ENCODE peak calls at places on chromosome 9, in four cellular contexts. N, Q, O and W are unnamed samples.

GRCh38 chr9:127838375-127839078 is 15.9 kb downstream of the ENG start:
- DNase-seq in N (peak), Q (no peak), O (no peak), W (no peak)

GRCh38 chr9:33211695-33212393 is 28.1 kb upstream of the SPINK4 start:
- DNase-seq in N (peak), O (no peak), Q (no peak), W (peak)

GRCh38 chr9:29393064-29393463 is 1819.8 kb upstream of the C9orf72 start:
- DNase-seq in O (no peak), N (no peak), Q (no peak), W (no peak)

GRCh38 chr9:98429613-98430012 is 174.2 kb upstream of the TBC1D2 start:
- DNase-seq in O (no peak), N (peak), Q (no peak), W (peak)

GRCh38 chr9:95852059-95853032 is 23.1 kb upstream of the ERCC6L2 start:
- DNase-seq in N (peak), Q (no peak), O (no peak), W (peak)

GRCh38 chr9:89605181-89606048 is 603 bp downstream of the GADD45G start:
- DNase-seq in N (peak), Q (peak), O (peak), W (peak)

GRCh38 chr9:79477955-79478751 is 93.6 kb upstream of the TLE4 start:
- DNase-seq in Q (peak), O (peak), N (peak), W (peak)

GRCh38 chr9:16421534-16421933 is 448.9 kb downstream of the BNC2 start:
- DNase-seq in Q (peak), O (no peak), N (peak), W (peak)

GRCh38 chr9:123843703-123844102 is 86.2 kb downstream of the DENND1A start:
- DNase-seq in N (no peak), O (no peak), Q (no peak), W (no peak)

GRCh38 chr9:118637681-118638080 is 731.6 kb downstream of the BRINP1 start:
- DNase-seq in O (no peak), N (no peak), Q (no peak), W (no peak)

GRCh38 chr9:78879324-78880100 is 582.6 kb downstream of the PSAT1 start:
- DNase-seq in O (no peak), Q (no peak), N (no peak), W (no peak)

GRCh38 chr9:96874947-96875459 is 20.7 kb upstream of the ZNF782 start:
- DNase-seq in Q (no peak), O (no peak), N (peak), W (no peak)

GRCh38 chr9:104075801-104076753 is 18.0 kb upstream of the SMC2 start:
- DNase-seq in O (no peak), Q (no peak), N (peak), W (no peak)

GRCh38 chr9:75087279-75087823 is 604 bp downstream of the NMRK1 start:
- DNase-seq in N (peak), O (no peak), Q (no peak), W (peak)

GRCh38 chr9:91727316-91727861 is 222.6 kb downstream of the ROR2 start:
- DNase-seq in Q (peak), O (peak), N (peak), W (peak)

GRCh38 chr9:21789541-21790037 is 12.8 kb upstream of the MTAP start:
- DNase-seq in Q (peak), N (peak), O (no peak), W (peak)

GRCh38 chr9:12699529-12699928 is 6.3 kb downstream of the TYRP1 start:
- DNase-seq in N (peak), O (no peak), Q (no peak), W (peak)

GRCh38 chr9:117714282-117714681 is 10.1 kb downstream of the TLR4 start:
- DNase-seq in N (no peak), O (no peak), Q (peak), W (peak)

GRCh38 chr9:16030513-16031185 is 477.8 kb downstream of the CCDC171 start:
- DNase-seq in O (no peak), Q (no peak), N (peak), W (peak)

GRCh38 chr9:33868430-33869000 is 51.6 kb downstream of the UBE2R2 start:
- DNase-seq in Q (no peak), N (peak), O (no peak), W (no peak)

GRCh38 chr9:129702563-129702962 is 37.1 kb downstream of the PRRX2 start:
- DNase-seq in O (no peak), N (peak), Q (no peak), W (no peak)

GRCh38 chr9:137778914-137779313 is 98.7 kb upstream of the CACNA1B start:
- DNase-seq in N (no peak), Q (no peak), O (no peak), W (no peak)

GRCh38 chr9:136740491-136740890 is 2.2 kb downstream of the LCN10 start:
- DNase-seq in Q (no peak), N (no peak), O (no peak), W (no peak)

GRCh38 chr9:101674165-101674564 is 64.3 kb downstream of the GRIN3A start:
- DNase-seq in Q (no peak), O (no peak), N (no peak), W (no peak)

GRCh38 chr9:18297532-18297872 is 176.5 kb upstream of the ADAMTSL1 start:
- DNase-seq in O (no peak), Q (peak), N (no peak), W (peak)

GRCh38 chr9:76415731-76416130 is 21.5 kb upstream of the RFK start:
- DNase-seq in N (no peak), O (no peak), Q (no peak), W (no peak)

GRCh38 chr9:401223-401622 is 186.6 kb downstream of the DOCK8 start:
- DNase-seq in O (peak), N (no peak), Q (no peak), W (peak)

GRCh38 chr9:614421-614820 is 227.1 kb upstream of the DMRT1 start:
- DNase-seq in Q (no peak), O (no peak), N (no peak), W (no peak)

GRCh38 chr9:99635032-99635431 is 186.7 kb upstream of the NR4A3 start:
- DNase-seq in N (peak), O (no peak), Q (no peak), W (no peak)

GRCh38 chr9:34996905-34997279 is 7.3 kb downstream of the DNAJB5 start:
- DNase-seq in O (no peak), N (no peak), Q (no peak), W (no peak)

GRCh38 chr9:77543131-77543822 is 104.8 kb downstream of the GNA14 start:
- DNase-seq in Q (peak), N (no peak), O (peak), W (peak)

GRCh38 chr9:126395439-126396212 is 69.0 kb downstream of the MVB12B start:
- DNase-seq in N (peak), O (no peak), Q (no peak), W (no peak)

GRCh38 chr9:82601272-82601835 is 461.6 kb downstream of the RASEF start:
- DNase-seq in N (peak), O (no peak), Q (no peak), W (no peak)

GRCh38 chr9:82598254-82599039 is 464.5 kb downstream of the RASEF start:
- DNase-seq in O (no peak), Q (no peak), N (peak), W (no peak)

GRCh38 chr9:82600536-82601271 is 462.2 kb downstream of the RASEF start:
- DNase-seq in Q (no peak), O (no peak), N (no peak), W (no peak)

GRCh38 chr9:82599550-82599949 is 463.4 kb downstream of the RASEF start:
- DNase-seq in N (no peak), O (no peak), Q (no peak), W (no peak)

GRCh38 chr9:82597225-82598158 is 465.4 kb downstream of the RASEF start:
- DNase-seq in N (peak), Q (no peak), O (no peak), W (peak)
- H3K56ac ChIP-seq in N (peak), Q (no peak), O (no peak), W (no peak)

DNA sequence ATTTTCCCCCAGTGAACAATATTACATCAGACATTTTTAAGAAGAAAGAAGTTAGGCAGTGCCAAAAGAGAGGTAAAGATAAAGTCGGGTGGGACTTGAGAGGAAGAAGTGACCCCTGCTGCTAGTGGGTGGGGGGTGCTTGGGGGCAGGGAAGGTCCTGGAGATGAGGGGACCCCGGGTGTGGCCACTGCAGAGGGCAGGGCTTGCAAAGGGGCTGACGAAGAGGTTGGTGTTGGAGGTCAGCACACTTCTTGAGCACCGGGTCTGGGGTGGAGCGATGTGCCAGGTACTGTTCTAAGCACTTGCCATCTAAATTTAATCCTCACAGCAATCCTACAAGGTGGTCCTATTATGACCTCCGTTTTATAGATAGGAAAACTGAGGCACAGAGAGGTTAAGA is 62.0 kb downstream of the AMBP start:
- DNase-seq in O (no peak), Q (no peak), N (no peak), W (no peak)
- H3K56ac ChIP-seq in O (no peak), Q (no peak), N (no peak), W (no peak)

GRCh38 chr9:2241875-2242741 is 227.0 kb downstream of the SMARCA2 start:
- DNase-seq in O (peak), Q (peak), N (peak), W (peak)
- H3K56ac ChIP-seq in O (no peak), Q (no peak), N (peak), W (peak)

GRCh38 chr9:37035472-37036236 is 1.6 kb upstream of the PAX5 start:
- DNase-seq in Q (peak), O (peak), N (no peak), W (peak)
- H3K56ac ChIP-seq in Q (no peak), O (peak), N (no peak), W (peak)

GRCh38 chr9:112046181-112046580 is 128.9 kb downstream of the SUSD1 start:
- DNase-seq in O (no peak), Q (no peak), N (peak), W (no peak)
- H3K56ac ChIP-seq in O (no peak), Q (no peak), N (peak), W (no peak)

DNA sequence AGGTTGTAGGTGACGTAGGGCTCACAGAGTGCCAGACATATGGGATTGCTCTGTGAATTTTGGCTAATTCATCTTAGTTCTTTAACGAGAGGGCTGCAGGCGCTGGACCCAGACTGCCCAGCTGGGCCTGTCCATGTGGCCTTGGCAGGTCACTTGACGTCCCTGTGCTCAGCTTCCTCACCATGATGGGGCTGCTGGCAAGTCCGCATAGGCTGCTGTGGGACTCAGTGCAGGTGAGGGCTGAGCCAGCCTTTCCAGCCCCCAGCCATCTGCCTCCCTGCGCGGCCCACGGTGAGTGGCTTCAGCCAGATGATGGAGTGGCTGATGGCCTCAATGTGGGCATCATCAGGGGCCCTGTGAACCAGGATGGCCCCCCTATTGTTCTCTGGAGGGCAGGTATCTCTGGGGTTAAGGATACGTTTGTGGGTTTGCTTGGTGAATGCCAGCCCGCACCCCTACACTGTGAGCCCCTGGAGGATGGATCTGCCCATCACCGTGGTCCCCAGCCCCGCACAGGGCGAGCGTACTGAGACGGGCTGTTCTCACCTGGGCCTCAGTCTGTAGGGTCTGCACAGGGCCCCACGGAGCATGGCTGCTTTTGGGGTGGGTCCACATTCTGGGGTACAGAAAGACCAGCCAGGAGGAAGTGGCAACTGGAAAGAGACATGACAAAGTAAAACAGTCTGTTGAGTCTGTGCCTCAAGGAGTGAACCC is 3.7 kb downstream of the CARD19 start:
- DNase-seq in Q (no peak), O (no peak), N (no peak), W (no peak)
- H3K56ac ChIP-seq in Q (no peak), O (no peak), N (no peak), W (no peak)

GRCh38 chr9:135090547-135090946 is 3.1 kb downstream of the OLFM1 start:
- DNase-seq in O (no peak), N (no peak), Q (no peak), W (peak)
- H3K56ac ChIP-seq in O (no peak), N (no peak), Q (no peak), W (no peak)

GRCh38 chr9:131583836-131584555 is 38.7 kb downstream of the PRRT1B start:
- DNase-seq in Q (no peak), O (no peak), N (no peak), W (no peak)
- H3K56ac ChIP-seq in Q (no peak), O (no peak), N (no peak), W (no peak)

GRCh38 chr9:6086006-6086655 is 70.7 kb upstream of the RANBP6 start:
- DNase-seq in N (no peak), O (no peak), Q (no peak), W (no peak)

GRCh38 chr9:6076856-6077255 is 61.4 kb upstream of the RANBP6 start:
- DNase-seq in O (no peak), Q (no peak), N (peak), W (no peak)

GRCh38 chr9:6078382-6079105 is 63.1 kb upstream of the RANBP6 start:
- DNase-seq in N (no peak), Q (no peak), O (no peak), W (peak)

GRCh38 chr9:6079386-6079785 is 64.0 kb upstream of the RANBP6 start:
- DNase-seq in Q (no peak), O (no peak), N (no peak), W (peak)

GRCh38 chr9:6080154-6080716 is 64.8 kb upstream of the RANBP6 start:
- DNase-seq in N (peak), O (peak), Q (peak), W (peak)
- H3K56ac ChIP-seq in N (peak), O (no peak), Q (no peak), W (peak)